ENCODE peak calls at places on chromosomes 6 and 20, in four cellular contexts. F, Q, D and U are unnamed samples. For H3K4me1, the result is how much of the 10 kb centered on the place peaks cover.

GRCh38 chr6:28791002-28791383 is 132.8 kb downstream of the TRIM27 start:
- DNase-seq in F (no peak), D (no peak), Q (no peak), U (no peak)

GRCh38 chr6:96682017-96682416 is 119.1 kb downstream of the FHL5 start:
- DNase-seq in D (no peak), F (no peak), Q (no peak), U (no peak)

GRCh38 chr6:134577998-134578397 is 260.1 kb upstream of the SGK1 start:
- DNase-seq in Q (no peak), D (no peak), F (no peak), U (no peak)

GRCh38 chr6:108684809-108685329 is 124.2 kb downstream of the FOXO3 start:
- DNase-seq in F (no peak), D (peak), Q (peak), U (peak)

GRCh38 chr20:10670521-10671220 is 3.1 kb downstream of the JAG1 start:
- DNase-seq in Q (no peak), D (no peak), F (peak), U (no peak)

GRCh38 chr6:13813621-13814175 is 659 bp downstream of the MCUR1 start:
- DNase-seq in F (no peak), Q (peak), D (peak), U (peak)

GRCh38 chr6:150830409-150831165 is 34.9 kb upstream of the MTHFD1L start:
- DNase-seq in Q (no peak), D (no peak), F (no peak), U (no peak)

GRCh38 chr6:44177691-44178423 is 19.2 kb downstream of the CAPN11 start:
- DNase-seq in F (no peak), D (no peak), Q (no peak), U (no peak)

GRCh38 chr6:90406957-90407356 is 110.3 kb upstream of the BACH2 start:
- DNase-seq in F (no peak), Q (no peak), D (peak), U (no peak)

GRCh38 chr20:1949711-1950110 is 44.1 kb downstream of the PDYN start:
- DNase-seq in D (no peak), F (no peak), Q (peak), U (no peak)

GRCh38 chr6:16130932-16131387 is 2.1 kb downstream of the MYLIP start:
- DNase-seq in Q (peak), D (peak), F (peak), U (peak)

GRCh38 chr6:28258877-28259777 is at the start of gene NKAPL:
- DNase-seq in F (no peak), D (no peak), Q (no peak), U (no peak)

GRCh38 chr6:128421788-128422187 is 98.6 kb downstream of the PTPRK start:
- DNase-seq in D (no peak), F (no peak), Q (no peak), U (no peak)

GRCh38 chr20:37911838-37912273 is 8.9 kb downstream of the VSTM2L start:
- DNase-seq in D (peak), F (no peak), Q (peak), U (peak)

GRCh38 chr6:45653117-45653883 is 275.6 kb upstream of the SUPT3H start:
- DNase-seq in Q (no peak), D (no peak), F (no peak), U (no peak)

GRCh38 chr6:11197175-11197535 is 35.3 kb downstream of the NEDD9 start:
- DNase-seq in F (no peak), D (no peak), Q (no peak), U (no peak)

GRCh38 chr6:133547136-133547535 is 306.0 kb downstream of the EYA4 start:
- DNase-seq in Q (no peak), F (no peak), D (no peak), U (no peak)

GRCh38 chr20:51541189-51542032 is 1.1 kb downstream of the NFATC2 start:
- DNase-seq in Q (no peak), F (no peak), D (peak), U (no peak)

GRCh38 chr20:44692932-44693476 is 22.2 kb upstream of the CCN5 start:
- DNase-seq in D (no peak), F (no peak), Q (no peak), U (peak)

GRCh38 chr6:38498085-38498484 is 141.6 kb downstream of the BTBD9 start:
- DNase-seq in F (no peak), Q (no peak), D (no peak), U (no peak)

GRCh38 chr6:15389079-15389758 is 143.3 kb downstream of the JARID2 start:
- DNase-seq in Q (no peak), F (no peak), D (no peak), U (no peak)

GRCh38 chr6:116531675-116532570 is 13.6 kb downstream of the TRAPPC3L start:
- DNase-seq in F (no peak), D (peak), Q (peak), U (peak)

GRCh38 chr6:34671801-34672656 is 24.5 kb downstream of the ILRUN start:
- DNase-seq in Q (no peak), F (peak), D (peak), U (no peak)

GRCh38 chr20:31848088-31848999 is 2.9 kb upstream of the FOXS1 start:
- DNase-seq in Q (no peak), F (no peak), D (peak), U (no peak)

GRCh38 chr20:4439461-4439860 is 282.2 kb upstream of the PRND start:
- DNase-seq in F (no peak), D (no peak), Q (no peak), U (no peak)

GRCh38 chr6:92779758-92780157 is 639.6 kb downstream of the EPHA7 start:
- DNase-seq in D (no peak), Q (no peak), F (no peak), U (no peak)

GRCh38 chr6:130037207-130037811 is 18.9 kb downstream of the L3MBTL3 start:
- DNase-seq in Q (peak), F (no peak), D (peak), U (peak)

GRCh38 chr6:154258064-154258757 is 98.4 kb downstream of the IPCEF1 start:
- DNase-seq in Q (no peak), D (no peak), F (no peak), U (no peak)

GRCh38 chr6:7758456-7758855 is 32.6 kb downstream of the BMP6 start:
- DNase-seq in Q (no peak), F (no peak), D (no peak), U (no peak)

GRCh38 chr6:11618533-11618932 is 81.0 kb downstream of the TMEM170B start:
- DNase-seq in D (peak), F (peak), Q (no peak), U (peak)

GRCh38 chr6:162123797-162124196 is 603.8 kb downstream of the PRKN start:
- DNase-seq in F (no peak), D (no peak), Q (peak), U (peak)

GRCh38 chr6:129115491-129115890 is 232.6 kb downstream of the LAMA2 start:
- DNase-seq in D (no peak), F (no peak), Q (no peak), U (no peak)

GRCh38 chr6:90319044-90319443 is 22.4 kb upstream of the BACH2 start:
- DNase-seq in D (peak), F (no peak), Q (no peak), U (no peak)

GRCh38 chr20:34511891-34512265 is 4.3 kb upstream of the DYNLRB1 start:
- DNase-seq in F (no peak), D (no peak), Q (no peak), U (no peak)

GRCh38 chr6:97160280-97160679 is 122.7 kb downstream of the MMS22L start:
- DNase-seq in D (peak), Q (no peak), F (no peak), U (no peak)

GRCh38 chr20:49549806-49550551 is 18.0 kb downstream of the PTGIS start:
- DNase-seq in Q (no peak), F (no peak), D (no peak), U (no peak)

GRCh38 chr6:114039835-114040234 is 68.9 kb upstream of the HDAC2 start:
- DNase-seq in F (no peak), D (no peak), Q (no peak), U (no peak)

GRCh38 chr6:55449219-55449618 is 122.0 kb downstream of the GFRAL start:
- DNase-seq in D (no peak), F (no peak), Q (no peak), U (peak)

GRCh38 chr6:27260836-27261375 is 13.4 kb downstream of the PRSS16 start:
- DNase-seq in F (no peak), D (no peak), Q (no peak), U (no peak)

GRCh38 chr6:16939839-16940238 is 162.0 kb upstream of the STMND1 start:
- DNase-seq in Q (no peak), F (no peak), D (no peak), U (no peak)

GRCh38 chr6:138406443-138406842 is 2.4 kb downstream of the HEBP2 start:
- DNase-seq in Q (no peak), F (no peak), D (no peak), U (no peak)
- TF ChIP-seq RCOR1 in Q (no peak), F (no peak), D (no peak), U (no peak)

DNA sequence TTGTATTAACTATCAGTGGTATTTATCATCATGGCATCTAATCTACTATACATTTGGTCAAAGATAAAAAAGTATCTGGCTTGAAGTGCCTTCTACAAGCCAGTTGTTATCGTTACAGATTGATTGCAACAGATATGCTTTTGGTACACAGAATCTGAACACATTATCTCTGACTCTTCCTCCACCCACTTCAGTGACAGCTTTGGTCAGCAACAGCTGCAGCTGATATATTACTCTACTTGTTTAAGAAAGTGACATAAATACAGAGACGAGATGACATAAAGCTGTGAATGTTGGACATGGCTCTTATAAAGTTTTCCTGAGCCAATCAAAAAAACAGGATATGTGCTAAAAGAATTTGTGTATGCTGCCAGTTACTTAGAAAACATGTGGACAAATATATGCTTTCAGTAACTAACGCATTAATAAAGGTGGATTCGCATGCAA is 77.6 kb downstream of the HIVEP2 start:
- DNase-seq in Q (no peak), F (no peak), D (no peak), U (no peak)
- H3K4me1 ChIP-seq in Q (under half), F (under half), D (under half), U (under half)

GRCh38 chr6:143579703-143580102 is 68.2 kb upstream of the FUCA2 start:
- DNase-seq in Q (no peak), F (no peak), D (no peak), U (no peak)
- TF ChIP-seq RCOR1 in Q (no peak), F (no peak), D (no peak), U (no peak)

GRCh38 chr20:17878912-17879602 is 89.5 kb downstream of the SNX5 start:
- DNase-seq in F (no peak), Q (no peak), D (no peak), U (no peak)
- H3K4me1 ChIP-seq in F (under half), Q (under half), D (under half), U (under half)

DNA sequence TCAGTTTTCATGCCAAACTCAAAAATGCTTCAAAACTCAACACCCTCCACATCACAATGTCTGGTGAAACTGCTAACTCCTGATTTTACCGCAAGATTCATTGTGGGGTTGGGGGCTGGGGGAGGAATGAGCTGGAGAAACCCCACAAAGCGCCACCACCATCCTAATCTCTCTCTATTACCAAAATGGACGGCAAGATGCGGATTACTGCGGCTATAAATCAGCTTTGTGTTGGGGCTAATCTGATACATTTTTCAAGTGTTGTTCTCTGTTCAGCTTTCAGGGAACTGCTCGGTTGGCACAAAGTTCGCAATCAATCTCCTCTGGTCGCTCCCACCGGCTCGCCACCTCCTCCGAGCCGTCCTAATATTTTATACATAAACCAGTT is 83.7 kb downstream of the TMEM242 start:
- DNase-seq in D (no peak), F (no peak), Q (no peak), U (no peak)
- TF ChIP-seq RCOR1 in D (no peak), F (no peak), Q (no peak), U (no peak)